ENCODE peak calls at places on chromosomes 13 and 19, in five cellular contexts. Y, I, T, V and Z are unnamed samples.

GRCh38 chr19:18972851-18973250 is 31.8 kb upstream of the HOMER3 start:
- DNase-seq in I (no peak), V (no peak), T (no peak), Y (no peak), Z (no peak)

GRCh38 chr19:47176627-47177090 is 46.0 kb downstream of the SAE1 start:
- DNase-seq in T (no peak), V (no peak), I (peak; percentile 96), Y (peak; percentile 54), Z (peak; percentile 96)

GRCh38 chr19:36524617-36525016 is 3.5 kb downstream of the ZNF260 start:
- DNase-seq in V (no peak), I (no peak), T (no peak), Y (no peak), Z (no peak)

GRCh38 chr19:45507864-45508680 is 793 bp downstream of the VASP start:
- DNase-seq in T (no peak), Y (no peak), I (no peak), V (no peak), Z (no peak)

GRCh38 chr13:94090773-94091172 is 388.7 kb downstream of the DCT start:
- DNase-seq in Y (no peak), T (no peak), V (no peak), I (no peak), Z (peak; percentile 42)

GRCh38 chr19:7556696-7557315 is 21.3 kb downstream of the PNPLA6 start:
- DNase-seq in Y (no peak), T (no peak), I (no peak), V (no peak), Z (no peak)

GRCh38 chr19:5447700-5448311 is 7.4 kb upstream of the ZNRF4 start:
- DNase-seq in T (no peak), I (no peak), V (no peak), Y (no peak), Z (peak; percentile 39)

GRCh38 chr19:58154287-58154678 is 3.7 kb upstream of the ZNF329 start:
- DNase-seq in T (no peak), Y (no peak), I (peak; percentile 37), V (peak; percentile 13), Z (peak; percentile 61)

GRCh38 chr19:7507884-7508283 is 8.0 kb upstream of the ZNF358 start:
- DNase-seq in I (peak; percentile 86), T (peak; percentile 67), Y (no peak), V (no peak), Z (peak; percentile 82)

GRCh38 chr19:28349604-28350003 is 863.3 kb downstream of the UQCRFS1 start:
- DNase-seq in Y (no peak), V (no peak), T (no peak), I (no peak), Z (no peak)

GRCh38 chr13:40764587-40765403 is 6.2 kb downstream of the MRPS31 start:
- DNase-seq in T (no peak), V (no peak), Y (peak; percentile 46), I (peak; percentile 74), Z (no peak)

GRCh38 chr13:38697197-38697596 is 10.3 kb downstream of the FREM2 start:
- DNase-seq in I (no peak), T (peak; percentile 34), V (no peak), Y (no peak), Z (no peak)

GRCh38 chr19:1156305-1156801 is 17.7 kb downstream of the SBNO2 start:
- DNase-seq in Y (no peak), T (no peak), I (no peak), V (no peak), Z (peak; percentile 58)

GRCh38 chr19:3369337-3370213 is 3.2 kb downstream of the NFIC start:
- DNase-seq in V (no peak), Y (no peak), T (peak; percentile 83), I (peak; percentile 73), Z (peak; percentile 73)

GRCh38 chr13:102729560-102730275 is 34.9 kb upstream of the METTL21C start:
- DNase-seq in I (peak; percentile 82), Y (no peak), T (no peak), V (no peak), Z (peak; percentile 92)

GRCh38 chr13:81480634-81481033 is 1139.7 kb upstream of the SPRY2 start:
- DNase-seq in I (no peak), T (no peak), V (no peak), Y (no peak), Z (no peak)

GRCh38 chr13:64680739-64681138 is 2549.4 kb downstream of the PCDH9 start:
- DNase-seq in I (no peak), V (no peak), T (no peak), Y (no peak), Z (no peak)

GRCh38 chr19:41009700-41010235 is 18.7 kb downstream of the CYP2B6 start:
- DNase-seq in I (no peak), Y (no peak), V (no peak), T (no peak), Z (no peak)

GRCh38 chr19:15149704-15150103 is 42.5 kb downstream of the SYDE1 start:
- DNase-seq in Y (no peak), V (no peak), I (no peak), T (no peak), Z (no peak)

GRCh38 chr13:41655997-41656396 is 198.6 kb downstream of the RGCC start:
- DNase-seq in I (no peak), Y (no peak), T (no peak), V (no peak), Z (no peak)